ENCODE peak calls at places on chromosome 16, in seven cellular contexts. W is WTC11, H is ACHN, A is LHCN-M2, U is GM03348, I is NCI-H1105, Q is uterus. Y is an unnamed sample.

GRCh38 chr16:3651461-3652372 is 2.8 kb upstream of the DNASE1 start:
- DNase-seq in W (peak; percentile 9), I (no peak), Q (no peak), A (no peak), H (no peak), U (no peak), Y (no peak)

GRCh38 chr16:74020086-74020670 is 276.4 kb upstream of the PSMD7 start:
- DNase-seq in I (no peak), Q (no peak), H (no peak), U (no peak), A (no peak), W (no peak), Y (no peak)

GRCh38 chr16:9370071-9370491 is 278.6 kb downstream of the HAPSTR1 start:
- DNase-seq in A (no peak), H (no peak), I (no peak), W (no peak), U (no peak), Q (peak; percentile 19), Y (no peak)

GRCh38 chr16:23327836-23328235 is 25.7 kb downstream of the SCNN1B start:
- DNase-seq in H (no peak), I (no peak), W (no peak), A (no peak), Q (no peak), U (no peak), Y (no peak)

GRCh38 chr16:22122239-22122638 is 29.9 kb downstream of the VWA3A start:
- DNase-seq in H (no peak), W (no peak), I (no peak), U (no peak), A (no peak), Q (no peak), Y (no peak)

GRCh38 chr16:11698271-11698689 is 30.0 kb downstream of the SNN start:
- DNase-seq in A (no peak), W (no peak), I (no peak), U (no peak), Q (no peak), H (peak; percentile 30), Y (peak; percentile 43)

GRCh38 chr16:27355610-27356009 is 41.8 kb downstream of the IL4R start:
- DNase-seq in H (peak; percentile 52), U (peak; percentile 42), Q (no peak), A (no peak), I (no peak), W (peak; percentile 80), Y (peak; percentile 51)

GRCh38 chr16:8110572-8111514 is 479.5 kb downstream of the TMEM114 start:
- DNase-seq in H (no peak), Q (no peak), U (no peak), I (no peak), W (no peak), A (no peak), Y (no peak)

GRCh38 chr16:71472041-71472440 is 10.0 kb upstream of the ZNF23 start:
- DNase-seq in I (no peak), U (no peak), H (no peak), A (no peak), W (no peak), Q (no peak), Y (no peak)

GRCh38 chr16:67392301-67393059 is 818 bp downstream of the TPPP3 start:
- DNase-seq in W (no peak), Q (no peak), U (no peak), H (no peak), I (no peak), A (no peak), Y (no peak)

GRCh38 chr16:87483481-87483880 is 9.3 kb downstream of the ZCCHC14 start:
- DNase-seq in I (no peak), U (no peak), A (no peak), H (no peak), W (no peak), Q (no peak), Y (no peak)

GRCh38 chr16:80015566-80015965 is 415.0 kb upstream of the MAF start:
- DNase-seq in Q (no peak), U (no peak), W (no peak), A (peak; percentile 14), H (no peak), I (no peak), Y (no peak)

GRCh38 chr16:2752850-2753522 is 548 bp downstream of the SRRM2 start:
- DNase-seq in H (peak; percentile 89), A (peak; percentile 77), U (peak; percentile 95), Q (peak; percentile 82), W (no peak), I (peak; percentile 53), Y (peak; percentile 62)

GRCh38 chr16:24609740-24610420 is 70.5 kb downstream of the RBBP6 start:
- DNase-seq in U (peak; percentile 71), H (peak; percentile 61), A (peak; percentile 34), W (peak; percentile 52), I (peak; percentile 77), Q (peak; percentile 69), Y (no peak)

GRCh38 chr16:47056704-47057630 is 83.5 kb upstream of the DNAJA2 start:
- DNase-seq in H (no peak), W (no peak), U (no peak), A (no peak), I (no peak), Q (no peak), Y (no peak)

GRCh38 chr16:50284131-50284911 is 18.0 kb downstream of the ADCY7 start:
- DNase-seq in I (no peak), W (no peak), A (peak; percentile 23), U (no peak), Q (no peak), H (no peak), Y (no peak)

GRCh38 chr16:22727285-22728166 is 86.4 kb upstream of the HS3ST2 start:
- DNase-seq in W (no peak), Q (no peak), H (no peak), I (no peak), A (no peak), U (no peak), Y (no peak)

GRCh38 chr16:4410335-4411075 is 5.9 kb downstream of the CORO7 start:
- DNase-seq in H (no peak), W (no peak), U (no peak), A (peak; percentile 96), I (peak; percentile 64), Q (no peak), Y (peak; percentile 91)

GRCh38 chr16:53805113-53805512 is 101.2 kb downstream of the FTO start:
- DNase-seq in Q (no peak), A (no peak), W (no peak), U (no peak), H (no peak), I (no peak), Y (no peak)

GRCh38 chr16:50183316-50183715 is 30.2 kb downstream of the TENT4B start:
- DNase-seq in A (peak; percentile 28), U (peak; percentile 42), I (no peak), H (peak; percentile 66), W (no peak), Q (no peak), Y (peak; percentile 42)

GRCh38 chr16:20904507-20905079 is 4.0 kb downstream of the LYRM1 start:
- DNase-seq in A (peak; percentile 84), Q (no peak), I (no peak), W (no peak), U (peak; percentile 24), H (no peak), Y (peak; percentile 95)

GRCh38 chr16:88941051-88941932 is 35.7 kb downstream of the CBFA2T3 start:
- DNase-seq in A (no peak), I (no peak), W (no peak), H (no peak), Q (no peak), U (no peak), Y (no peak)

GRCh38 chr16:74446866-74447265 is 25.6 kb upstream of the CLEC18B start:
- DNase-seq in H (no peak), I (no peak), A (no peak), U (no peak), W (no peak), Q (no peak), Y (no peak)

GRCh38 chr16:77273-77806 is 685 bp upstream of the MPG start:
- DNase-seq in H (peak; percentile 78), W (peak; percentile 52), U (peak; percentile 73), Q (peak; percentile 54), A (peak; percentile 53), I (no peak), Y (no peak)

GRCh38 chr16:74321356-74321755 is 24.7 kb downstream of the PSMD7 start:
- DNase-seq in U (no peak), I (no peak), Q (no peak), W (no peak), H (no peak), A (no peak), Y (no peak)

GRCh38 chr16:71781741-71782140 is 26.9 kb downstream of the AP1G1 start:
- DNase-seq in W (no peak), U (peak; percentile 24), A (peak; percentile 19), I (no peak), H (peak; percentile 48), Q (no peak), Y (peak; percentile 39)

GRCh38 chr16:49970818-49971431 is 54.1 kb upstream of the CNEP1R1 start:
- DNase-seq in Q (no peak), I (no peak), W (no peak), U (no peak), A (no peak), H (no peak), Y (no peak)

GRCh38 chr16:77868478-77868877 is 80.1 kb downstream of the VAT1L start:
- DNase-seq in H (no peak), U (no peak), I (no peak), A (no peak), W (no peak), Q (no peak), Y (no peak)

GRCh38 chr16:46920402-46921068 is 36.4 kb downstream of the GPT2 start:
- DNase-seq in H (no peak), A (no peak), U (no peak), W (no peak), I (no peak), Q (no peak), Y (no peak)